ENCODE peak calls at places on chromosomes 11 and 22, in five cellular contexts. R is fibroblast of lung, E is thoracic aorta, I is OCI-LY7, V is kidney epithelial cell. M is an unnamed sample.

GRCh38 chr11:44950625-44951472 is at the start of gene TP53I11:
- DNase-seq in I (no peak), V (no peak), R (peak; percentile 74), E (no peak), M (no peak)

GRCh38 chr11:46918087-46918751 is at the start of gene LRP4:
- DNase-seq in V (no peak), I (peak; percentile 70), R (peak; percentile 24), E (no peak), M (no peak)

GRCh38 chr11:92276773-92277172 is 52.2 kb downstream of the FAT3 start:
- DNase-seq in E (no peak), V (no peak), I (no peak), R (peak; percentile 47), M (no peak)

GRCh38 chr11:32939866-32940265 is 47.3 kb downstream of the QSER1 start:
- DNase-seq in V (no peak), I (no peak), R (no peak), E (no peak), M (no peak)

GRCh38 chr11:87451400-87451799 is 413.7 kb downstream of the TMEM135 start:
- DNase-seq in E (no peak), I (no peak), V (no peak), R (peak; percentile 57), M (no peak)

GRCh38 chr22:45227645-45228400 is 12.9 kb downstream of the KIAA0930 start:
- DNase-seq in R (no peak), I (no peak), E (no peak), V (no peak), M (no peak)

GRCh38 chr11:924406-925157 is 1.1 kb upstream of the AP2A2 start:
- DNase-seq in E (no peak), I (no peak), V (no peak), R (no peak), M (no peak)

GRCh38 chr11:118929496-118930151 is 3.9 kb upstream of the BCL9L start:
- DNase-seq in R (peak; percentile 92), I (peak; percentile 84), V (no peak), E (peak; percentile 75), M (peak; percentile 70)

GRCh38 chr11:69567951-69568808 is 72.8 kb upstream of the CCND1 start:
- DNase-seq in I (no peak), E (no peak), R (peak; percentile 23), V (no peak), M (no peak)

GRCh38 chr22:43136255-43136654 is 6.9 kb downstream of the MCAT start:
- DNase-seq in R (peak; percentile 20), V (no peak), I (peak; percentile 82), E (no peak), M (no peak)

GRCh38 chr11:113896156-113896879 is 8.3 kb upstream of the HTR3B start:
- DNase-seq in I (peak; percentile 48), V (no peak), R (peak; percentile 6), E (no peak), M (no peak)

GRCh38 chr22:37492428-37493344 is 6.5 kb upstream of the MFNG start:
- DNase-seq in R (peak; percentile 48), V (no peak), E (no peak), I (peak; percentile 84), M (no peak)

GRCh38 chr11:8832571-8833260 is 78.3 kb upstream of the AKIP1 start:
- DNase-seq in E (no peak), I (peak; percentile 43), R (peak; percentile 91), V (peak; percentile 80), M (peak; percentile 37)

GRCh38 chr22:24029304-24029703 is 18.2 kb downstream of the CABIN1 start:
- DNase-seq in E (no peak), I (no peak), V (no peak), R (no peak), M (no peak)

GRCh38 chr11:11667056-11667455 is 45.3 kb upstream of the GALNT18 start:
- DNase-seq in V (no peak), I (no peak), R (no peak), E (no peak), M (no peak)

GRCh38 chr22:41271787-41272186 is 14.2 kb downstream of the RANGAP1 start:
- DNase-seq in R (no peak), V (no peak), I (no peak), E (no peak), M (no peak)

GRCh38 chr22:49011379-49011768 is 816.3 kb downstream of the BRD1 start:
- DNase-seq in I (no peak), R (no peak), E (no peak), V (no peak), M (no peak)

GRCh38 chr11:16895306-16895705 is 118.9 kb downstream of the PLEKHA7 start:
- DNase-seq in R (peak; percentile 52), I (no peak), V (peak; percentile 93), E (no peak), M (no peak)

GRCh38 chr11:119144825-119145476 is 3.9 kb upstream of the ABCG4 start:
- DNase-seq in R (peak; percentile 71), E (no peak), V (peak; percentile 45), I (peak; percentile 67), M (peak; percentile 39)

GRCh38 chr11:125451400-125452124 is 44.5 kb downstream of the FEZ1 start:
- DNase-seq in I (no peak), R (peak; percentile 25), V (no peak), E (no peak), M (no peak)

GRCh38 chr11:78417175-78417887 is at the start of gene GAB2:
- DNase-seq in V (no peak), E (no peak), R (no peak), I (no peak), M (no peak)

GRCh38 chr11:75762158-75762557 is 6.4 kb upstream of the DGAT2 start:
- DNase-seq in E (no peak), I (no peak), R (no peak), V (no peak), M (no peak)
- H3K4me3 ChIP-seq in E (no peak overlapping the region), I (no peak overlapping the region), R (no peak overlapping the region), V (no peak overlapping the region), M (no peak overlapping the region)

DNA sequence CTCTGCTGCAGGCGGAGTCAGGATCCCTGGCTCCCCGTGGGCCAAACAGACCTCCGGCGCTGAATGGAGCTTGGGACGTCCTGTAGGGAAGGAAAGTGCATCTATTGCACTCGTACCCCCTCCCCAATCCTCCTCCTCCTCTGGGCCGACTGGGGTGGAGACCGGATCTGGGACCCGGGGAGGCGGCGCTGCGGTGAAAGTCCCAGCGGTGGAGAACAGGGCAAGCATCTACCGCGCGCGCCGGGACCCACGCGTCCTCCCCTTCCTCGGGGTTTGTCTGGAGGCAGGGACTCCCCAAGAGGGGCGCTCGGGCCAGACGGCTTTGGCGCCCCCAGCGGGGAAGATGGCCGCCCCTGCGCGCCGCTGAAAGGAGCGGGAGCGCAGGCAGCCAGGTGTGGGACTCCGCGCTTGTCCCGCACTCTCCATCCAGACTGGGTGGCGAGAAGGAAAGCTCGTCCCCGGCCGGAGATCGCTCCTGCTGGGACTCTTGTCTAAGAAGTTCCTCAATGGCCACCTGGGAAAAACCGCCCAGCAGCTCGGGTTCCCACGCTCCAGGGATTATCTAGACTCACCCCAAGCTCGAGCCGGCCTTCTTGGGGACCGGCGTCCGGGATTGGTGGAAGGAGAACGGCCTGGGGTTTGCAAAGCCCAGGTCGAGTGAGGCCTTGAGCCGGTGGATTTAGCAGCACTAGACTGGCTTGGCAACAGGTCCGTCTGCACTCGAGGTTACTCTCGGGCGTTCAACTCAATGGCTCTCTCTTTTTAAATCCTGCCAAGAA is 718 bp downstream of the FADS2 start:
- DNase-seq in E (no peak), R (peak; percentile 36), V (no peak), I (no peak), M (no peak)
- TF ChIP-seq CTCF in E (peak; percentile 43), R (peak; percentile 41), V (peak; percentile 66), I (no peak), M (peak; percentile 63)

DNA sequence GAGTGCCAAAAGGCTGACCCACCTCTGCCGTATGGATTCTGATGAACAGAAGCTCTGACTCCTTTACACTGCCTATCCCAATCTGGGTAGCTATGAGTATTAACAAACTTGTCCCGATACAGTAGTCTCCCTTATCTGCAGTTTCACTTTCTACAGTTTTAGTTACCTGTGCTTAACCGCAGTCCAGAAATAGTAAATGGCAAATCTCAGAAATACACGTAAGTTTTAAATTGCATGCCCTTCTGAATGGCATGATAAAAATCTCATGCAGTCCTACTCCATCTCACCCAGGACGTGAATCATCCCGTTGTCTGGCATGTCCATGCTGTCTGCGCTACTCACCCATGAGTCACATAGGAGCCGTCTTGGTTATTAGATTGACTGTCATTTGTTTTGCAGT is 68.8 kb downstream of the SNX19 start:
- DNase-seq in V (peak; percentile 86), R (peak; percentile 97), I (no peak), E (no peak), M (peak; percentile 23)
- H3K4me3 ChIP-seq in V (no peak overlapping the region), R (no peak overlapping the region), I (no peak overlapping the region), E (no peak overlapping the region), M (no peak overlapping the region)

GRCh38 chr22:30694638-30695350 is at the start of gene OSBP2:
- DNase-seq in E (no peak), V (no peak), I (no peak), R (no peak), M (no peak)
- TF ChIP-seq CTCF in E (no peak), V (no peak), I (no peak), R (no peak), M (no peak)

DNA sequence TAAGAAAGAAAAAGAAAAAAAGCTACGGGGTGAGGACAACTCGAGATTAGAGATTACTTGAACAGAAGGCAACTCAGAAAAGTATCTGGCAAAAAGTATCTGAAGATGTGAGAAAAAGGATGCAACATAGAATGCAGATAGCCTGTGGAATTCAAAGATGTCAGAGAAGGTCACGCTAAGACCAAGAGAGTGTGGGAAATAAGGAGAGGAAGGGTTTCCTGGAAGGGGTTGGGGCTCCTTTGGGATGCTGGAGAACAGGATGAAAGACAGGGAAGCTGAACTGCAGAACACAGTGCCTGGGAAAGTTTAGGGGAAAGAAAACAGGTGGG is 1.2 kb downstream of the GUCY1A2 start:
- DNase-seq in E (no peak), V (no peak), I (no peak), R (no peak), M (no peak)
- H3K4me3 ChIP-seq in E (peak overlapping the region; percentile 62), V (peak overlapping the region; percentile 51), I (no peak overlapping the region), R (peak overlapping the region; percentile 54), M (peak overlapping the region; percentile 48)

DNA sequence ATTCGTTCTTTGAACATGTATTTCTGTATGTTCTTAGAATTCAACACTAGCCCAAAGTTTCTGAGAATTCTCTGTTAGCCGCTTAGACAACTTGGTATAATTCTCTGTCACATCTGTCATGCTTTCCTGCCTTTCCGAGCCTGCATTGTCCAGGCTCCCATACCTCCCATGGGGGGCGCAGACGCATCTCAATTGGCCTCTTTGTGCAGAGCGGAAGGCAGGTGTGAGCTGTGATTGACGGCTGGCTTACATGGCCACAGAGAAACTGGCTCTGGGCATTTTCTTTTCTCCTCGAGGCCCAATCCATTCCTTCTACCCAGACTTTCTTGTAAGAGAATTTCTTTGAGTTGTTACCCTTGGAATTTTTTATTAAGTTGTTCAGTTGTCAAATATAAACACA is 132.7 kb upstream of the SESN3 start:
- DNase-seq in E (no peak), V (no peak), R (no peak), I (no peak), M (no peak)
- TF ChIP-seq CTCF in E (no peak), V (no peak), R (no peak), I (no peak), M (no peak)